ENCODE peak calls at places on chromosomes 2 and 18, in four cellular contexts. T is lung, O is COR-L47, B is GM23248. R is an unnamed sample.

GRCh38 chr2:241853651-241854341 is 4.9 kb downstream of the PDCD1 start:
- DNase-seq in T (no peak), O (no peak), B (no peak), R (no peak)

GRCh38 chr2:61432990-61433389 is 37.9 kb downstream of the USP34 start:
- DNase-seq in T (no peak), O (no peak), B (no peak), R (no peak)

GRCh38 chr2:226791487-226792081 is 8.0 kb downstream of the IRS1 start:
- DNase-seq in T (peak; percentile 92), O (peak; percentile 75), B (peak; percentile 96), R (peak; percentile 92)

GRCh38 chr18:3383381-3383915 is 66.5 kb upstream of the TGIF1 start:
- DNase-seq in T (no peak), O (no peak), B (no peak), R (no peak)

GRCh38 chr2:119545076-119545475 is 827 bp downstream of the CFAP221 start:
- DNase-seq in T (no peak), O (no peak), B (peak; percentile 52), R (no peak)

GRCh38 chr2:96928277-96928781 is 58.1 kb downstream of the FAM178B start:
- DNase-seq in T (no peak), O (peak; percentile 38), B (peak; percentile 76), R (no peak)

GRCh38 chr2:174836345-174836999 is 72.2 kb upstream of the CHRNA1 start:
- DNase-seq in T (no peak), O (no peak), B (peak; percentile 89), R (no peak)

GRCh38 chr2:69791045-69791444 is 38.4 kb upstream of the GMCL1 start:
- DNase-seq in T (no peak), O (no peak), B (peak; percentile 33), R (no peak)

GRCh38 chr2:128798502-128799283 is 480.0 kb upstream of the HS6ST1 start:
- DNase-seq in T (no peak), O (no peak), B (no peak), R (no peak)

GRCh38 chr18:7642491-7642890 is 75.4 kb downstream of the PTPRM start:
- DNase-seq in T (no peak), O (no peak), B (no peak), R (no peak)

GRCh38 chr2:217527586-217528202 is 475.1 kb downstream of the TNS1 start:
- DNase-seq in T (no peak), O (no peak), B (peak; percentile 95), R (no peak)

GRCh38 chr2:6053711-6054393 is 361.7 kb downstream of the SOX11 start:
- DNase-seq in T (no peak), O (no peak), B (no peak), R (no peak)

GRCh38 chr2:28716265-28716865 is 35.3 kb upstream of the PPP1CB start:
- DNase-seq in T (peak; percentile 62), O (peak; percentile 11), B (peak; percentile 95), R (peak; percentile 73)

GRCh38 chr2:196383799-196384198 is 212.4 kb upstream of the STK17B start:
- DNase-seq in T (no peak), O (no peak), B (peak; percentile 15), R (no peak)

GRCh38 chr2:66699481-66700180 is 264.7 kb downstream of the MEIS1 start:
- DNase-seq in T (no peak), O (no peak), B (no peak), R (no peak)

GRCh38 chr18:48994044-48994651 is 43.4 kb upstream of the SMAD7 start:
- DNase-seq in T (no peak), O (peak; percentile 15), B (peak; percentile 93), R (no peak)

GRCh38 chr18:24114924-24115549 is 23.8 kb upstream of the CABYR start:
- DNase-seq in T (no peak), O (no peak), B (no peak), R (no peak)

GRCh38 chr2:231648579-231649174 is 56.0 kb downstream of the TEX44 start:
- DNase-seq in T (peak; percentile 79), O (peak; percentile 48), B (peak; percentile 76), R (peak; percentile 69)

GRCh38 chr18:54388203-54389142 is 30.8 kb downstream of the C18orf54 start:
- DNase-seq in T (no peak), O (no peak), B (peak; percentile 77), R (peak; percentile 40)

GRCh38 chr2:200253631-200254030 is 52.9 kb upstream of the SPATS2L start:
- DNase-seq in T (no peak), O (no peak), B (peak; percentile 60), R (no peak)

GRCh38 chr18:11700876-11701275 is 11.8 kb downstream of the GNAL start:
- DNase-seq in T (no peak), O (no peak), B (no peak), R (no peak)